ENCODE peak calls at places on chromosomes 2 and 18, in eight cellular contexts. One of them, this sample, is unnamed.
A peak's percentile ranks its signal among the peaks of the same experiment; 100 is the strongest.

GRCh38 chr2:26942543-26943295 is 27.7 kb upstream of the MAPRE3 start:
- DNase-seq in GM23338: peak; percentile 91
- DNase-seq in hepatocyte: peak; percentile 80
- DNase-seq in PC-3: peak; percentile 55
- DNase-seq in heart right ventricle: peak; percentile 39
- DNase-seq in neural progenitor cell: peak; percentile 80
- DNase-seq in aorta: peak; percentile 87
- DNase-seq in ovary: peak; percentile 77
- DNase-seq in this sample: peak; percentile 51

GRCh38 chr2:100940766-100941645 is 61.1 kb upstream of the RPL31 start:
- DNase-seq in GM23338: no peak
- DNase-seq in aorta: no peak
- DNase-seq in PC-3: no peak
- DNase-seq in hepatocyte: no peak
- DNase-seq in ovary: no peak
- DNase-seq in neural progenitor cell: no peak
- DNase-seq in heart right ventricle: no peak
- DNase-seq in this sample: no peak

GRCh38 chr2:180679693-180680092 is 300.7 kb upstream of the UBE2E3 start:
- DNase-seq in ovary: no peak
- DNase-seq in hepatocyte: no peak
- DNase-seq in PC-3: no peak
- DNase-seq in aorta: no peak
- DNase-seq in heart right ventricle: no peak
- DNase-seq in GM23338: peak; percentile 57
- DNase-seq in neural progenitor cell: peak; percentile 31
- DNase-seq in this sample: no peak

GRCh38 chr2:23658466-23658942 is 268.4 kb downstream of the ATAD2B start:
- DNase-seq in GM23338: no peak
- DNase-seq in ovary: no peak
- DNase-seq in PC-3: no peak
- DNase-seq in hepatocyte: peak; percentile 81
- DNase-seq in aorta: no peak
- DNase-seq in neural progenitor cell: no peak
- DNase-seq in heart right ventricle: peak; percentile 51
- DNase-seq in this sample: no peak

GRCh38 chr2:71604709-71605085 is 151.3 kb downstream of the DYSF start:
- DNase-seq in PC-3: no peak
- DNase-seq in hepatocyte: no peak
- DNase-seq in ovary: no peak
- DNase-seq in aorta: no peak
- DNase-seq in GM23338: no peak
- DNase-seq in heart right ventricle: no peak
- DNase-seq in neural progenitor cell: no peak
- DNase-seq in this sample: no peak

GRCh38 chr2:121273116-121273515 is 11.9 kb downstream of the TFCP2L1 start:
- DNase-seq in GM23338: no peak
- DNase-seq in aorta: no peak
- DNase-seq in neural progenitor cell: no peak
- DNase-seq in ovary: no peak
- DNase-seq in hepatocyte: peak; percentile 31
- DNase-seq in PC-3: no peak
- DNase-seq in heart right ventricle: no peak
- DNase-seq in this sample: no peak

GRCh38 chr2:196365923-196366322 is 194.5 kb upstream of the STK17B start:
- DNase-seq in neural progenitor cell: no peak
- DNase-seq in hepatocyte: no peak
- DNase-seq in heart right ventricle: no peak
- DNase-seq in PC-3: no peak
- DNase-seq in GM23338: no peak
- DNase-seq in ovary: no peak
- DNase-seq in aorta: no peak
- DNase-seq in this sample: no peak

GRCh38 chr2:156333951-156334495 is 1.5 kb upstream of the NR4A2 start:
- DNase-seq in ovary: peak; percentile 89
- DNase-seq in heart right ventricle: peak; percentile 86
- DNase-seq in hepatocyte: peak; percentile 79
- DNase-seq in PC-3: no peak
- DNase-seq in aorta: peak; percentile 90
- DNase-seq in GM23338: peak; percentile 81
- DNase-seq in neural progenitor cell: peak; percentile 87
- DNase-seq in this sample: no peak

GRCh38 chr2:224646242-224646846 is 61.2 kb upstream of the CUL3 start:
- DNase-seq in hepatocyte: no peak
- DNase-seq in PC-3: peak; percentile 60
- DNase-seq in heart right ventricle: no peak
- DNase-seq in aorta: no peak
- DNase-seq in GM23338: peak; percentile 57
- DNase-seq in neural progenitor cell: peak; percentile 42
- DNase-seq in ovary: no peak
- DNase-seq in this sample: no peak

GRCh38 chr2:23283653-23284052 is 101.3 kb upstream of the KLHL29 start:
- DNase-seq in hepatocyte: no peak
- DNase-seq in ovary: no peak
- DNase-seq in heart right ventricle: no peak
- DNase-seq in neural progenitor cell: no peak
- DNase-seq in PC-3: peak; percentile 52
- DNase-seq in aorta: no peak
- DNase-seq in GM23338: no peak
- DNase-seq in this sample: no peak

GRCh38 chr2:217837001-217837491 is 165.7 kb downstream of the TNS1 start:
- DNase-seq in ovary: peak; percentile 66
- DNase-seq in GM23338: peak; percentile 74
- DNase-seq in PC-3: peak; percentile 10
- DNase-seq in hepatocyte: peak; percentile 51
- DNase-seq in aorta: peak; percentile 87
- DNase-seq in neural progenitor cell: peak; percentile 61
- DNase-seq in heart right ventricle: peak; percentile 84
- DNase-seq in this sample: no peak

GRCh38 chr2:9905413-9905812 is 46.1 kb upstream of the GRHL1 start:
- DNase-seq in PC-3: peak; percentile 85
- DNase-seq in ovary: no peak
- DNase-seq in heart right ventricle: no peak
- DNase-seq in aorta: no peak
- DNase-seq in neural progenitor cell: no peak
- DNase-seq in GM23338: no peak
- DNase-seq in hepatocyte: no peak
- DNase-seq in this sample: no peak

GRCh38 chr18:39620551-39621168 is 2055.1 kb upstream of the CELF4 start:
- DNase-seq in heart right ventricle: no peak
- DNase-seq in GM23338: no peak
- DNase-seq in ovary: no peak
- DNase-seq in aorta: no peak
- DNase-seq in PC-3: no peak
- DNase-seq in neural progenitor cell: no peak
- DNase-seq in hepatocyte: no peak
- DNase-seq in this sample: no peak

GRCh38 chr2:30272761-30273573 is 41.6 kb downstream of the LBH start:
- DNase-seq in heart right ventricle: no peak
- DNase-seq in PC-3: peak; percentile 76
- DNase-seq in aorta: no peak
- DNase-seq in hepatocyte: peak; percentile 53
- DNase-seq in ovary: no peak
- DNase-seq in neural progenitor cell: no peak
- DNase-seq in GM23338: no peak
- DNase-seq in this sample: no peak

GRCh38 chr2:45008296-45009129 is 739 bp downstream of the SIX2 start:
- DNase-seq in neural progenitor cell: peak; percentile 55
- DNase-seq in PC-3: peak; percentile 28
- DNase-seq in hepatocyte: peak; percentile 25
- DNase-seq in ovary: no peak
- DNase-seq in aorta: peak; percentile 81
- DNase-seq in heart right ventricle: no peak
- DNase-seq in GM23338: peak; percentile 40
- DNase-seq in this sample: no peak

GRCh38 chr2:215712850-215713230 is 277.0 kb upstream of the FN1 start:
- DNase-seq in aorta: no peak
- DNase-seq in PC-3: peak; percentile 49
- DNase-seq in GM23338: no peak
- DNase-seq in hepatocyte: no peak
- DNase-seq in heart right ventricle: no peak
- DNase-seq in ovary: no peak
- DNase-seq in neural progenitor cell: no peak
- DNase-seq in this sample: no peak

GRCh38 chr2:231357048-231357447 is 38.5 kb upstream of the B3GNT7 start:
- DNase-seq in hepatocyte: no peak
- DNase-seq in heart right ventricle: no peak
- DNase-seq in aorta: peak; percentile 60
- DNase-seq in neural progenitor cell: no peak
- DNase-seq in GM23338: no peak
- DNase-seq in ovary: peak; percentile 34
- DNase-seq in PC-3: no peak
- DNase-seq in this sample: no peak

GRCh38 chr2:102366406-102367112 is 11.0 kb downstream of the IL18R1 start:
- DNase-seq in hepatocyte: no peak
- DNase-seq in PC-3: no peak
- DNase-seq in heart right ventricle: no peak
- DNase-seq in neural progenitor cell: no peak
- DNase-seq in GM23338: no peak
- DNase-seq in aorta: no peak
- DNase-seq in ovary: no peak
- DNase-seq in this sample: no peak

GRCh38 chr18:78980777-78981651 is 1.4 kb downstream of the SALL3 start:
- DNase-seq in ovary: no peak
- DNase-seq in aorta: no peak
- DNase-seq in hepatocyte: no peak
- DNase-seq in PC-3: no peak
- DNase-seq in neural progenitor cell: peak; percentile 68
- DNase-seq in heart right ventricle: no peak
- DNase-seq in GM23338: peak; percentile 34
- DNase-seq in this sample: no peak
- H3K27me3 ChIP-seq in ovary: peaks cover 2% of the 10 kb centered on the region
- H3K27me3 ChIP-seq in aorta: no peaks in the 10 kb centered on the region
- H3K27me3 ChIP-seq in hepatocyte: peaks cover 85% of the 10 kb centered on the region
- H3K27me3 ChIP-seq in PC-3: peaks cover 58% of the 10 kb centered on the region
- H3K27me3 ChIP-seq in neural progenitor cell: peaks cover 93% of the 10 kb centered on the region
- H3K27me3 ChIP-seq in heart right ventricle: peaks cover 92% of the 10 kb centered on the region
- H3K27me3 ChIP-seq in GM23338: peaks cover 47% of the 10 kb centered on the region
- H3K27me3 ChIP-seq in this sample: peaks cover 81% of the 10 kb centered on the region

DNA sequence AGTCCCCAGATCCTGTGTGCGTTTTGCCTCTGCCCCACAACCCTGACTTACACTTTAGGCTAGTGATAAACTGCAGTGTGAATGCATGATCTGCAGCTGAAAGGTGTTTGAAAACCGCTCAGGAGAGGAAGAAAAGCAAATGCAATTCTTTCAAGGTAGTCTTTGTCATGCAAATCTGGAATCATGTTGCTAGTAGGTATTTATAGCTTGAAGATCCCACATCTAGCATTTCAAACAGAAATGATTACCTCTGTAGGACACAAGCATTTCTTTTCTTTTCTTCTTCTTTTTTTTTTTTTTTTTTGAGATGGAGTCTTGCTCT is 42.2 kb downstream of the MRPS5 start:
- DNase-seq in ovary: no peak
- DNase-seq in heart right ventricle: no peak
- DNase-seq in aorta: no peak
- DNase-seq in neural progenitor cell: no peak
- DNase-seq in GM23338: peak; percentile 66
- DNase-seq in hepatocyte: no peak
- DNase-seq in PC-3: no peak
- DNase-seq in this sample: no peak
- H3K27me3 ChIP-seq in ovary: no peaks in the 10 kb centered on the region
- H3K27me3 ChIP-seq in heart right ventricle: peaks cover 31% of the 10 kb centered on the region
- H3K27me3 ChIP-seq in aorta: no peaks in the 10 kb centered on the region
- H3K27me3 ChIP-seq in neural progenitor cell: peaks cover 10% of the 10 kb centered on the region
- H3K27me3 ChIP-seq in GM23338: peaks cover 23% of the 10 kb centered on the region
- H3K27me3 ChIP-seq in hepatocyte: peaks cover 4% of the 10 kb centered on the region
- H3K27me3 ChIP-seq in PC-3: no peaks in the 10 kb centered on the region
- H3K27me3 ChIP-seq in this sample: no peaks in the 10 kb centered on the region

GRCh38 chr2:88638743-88639142 is 11.5 kb upstream of the EIF2AK3 start:
- DNase-seq in ovary: no peak
- DNase-seq in GM23338: no peak
- DNase-seq in neural progenitor cell: no peak
- DNase-seq in hepatocyte: no peak
- DNase-seq in PC-3: peak; percentile 80
- DNase-seq in heart right ventricle: no peak
- DNase-seq in aorta: no peak
- DNase-seq in this sample: no peak

GRCh38 chr2:88637464-88637863 is 10.2 kb upstream of the EIF2AK3 start:
- DNase-seq in hepatocyte: no peak
- DNase-seq in aorta: no peak
- DNase-seq in heart right ventricle: no peak
- DNase-seq in GM23338: no peak
- DNase-seq in PC-3: peak; percentile 26
- DNase-seq in neural progenitor cell: no peak
- DNase-seq in ovary: no peak
- DNase-seq in this sample: no peak

GRCh38 chr2:88641330-88641729 is 14.1 kb upstream of the EIF2AK3 start:
- DNase-seq in ovary: no peak
- DNase-seq in PC-3: no peak
- DNase-seq in GM23338: no peak
- DNase-seq in aorta: no peak
- DNase-seq in hepatocyte: no peak
- DNase-seq in neural progenitor cell: no peak
- DNase-seq in heart right ventricle: no peak
- DNase-seq in this sample: no peak

GRCh38 chr2:88638123-88638650 is 10.9 kb upstream of the EIF2AK3 start:
- DNase-seq in PC-3: no peak
- DNase-seq in ovary: no peak
- DNase-seq in aorta: no peak
- DNase-seq in neural progenitor cell: no peak
- DNase-seq in GM23338: peak; percentile 18
- DNase-seq in heart right ventricle: no peak
- DNase-seq in hepatocyte: no peak
- DNase-seq in this sample: no peak

GRCh38 chr2:88639865-88640264 is 12.6 kb upstream of the EIF2AK3 start:
- DNase-seq in GM23338: no peak
- DNase-seq in neural progenitor cell: no peak
- DNase-seq in hepatocyte: no peak
- DNase-seq in aorta: no peak
- DNase-seq in PC-3: no peak
- DNase-seq in ovary: no peak
- DNase-seq in heart right ventricle: no peak
- DNase-seq in this sample: no peak
- H3K27me3 ChIP-seq in GM23338: no peaks in the 10 kb centered on the region
- H3K27me3 ChIP-seq in neural progenitor cell: no peaks in the 10 kb centered on the region
- H3K27me3 ChIP-seq in hepatocyte: no peaks in the 10 kb centered on the region
- H3K27me3 ChIP-seq in aorta: no peaks in the 10 kb centered on the region
- H3K27me3 ChIP-seq in PC-3: no peaks in the 10 kb centered on the region
- H3K27me3 ChIP-seq in ovary: no peaks in the 10 kb centered on the region
- H3K27me3 ChIP-seq in heart right ventricle: no peaks in the 10 kb centered on the region
- H3K27me3 ChIP-seq in this sample: no peaks in the 10 kb centered on the region

DNA sequence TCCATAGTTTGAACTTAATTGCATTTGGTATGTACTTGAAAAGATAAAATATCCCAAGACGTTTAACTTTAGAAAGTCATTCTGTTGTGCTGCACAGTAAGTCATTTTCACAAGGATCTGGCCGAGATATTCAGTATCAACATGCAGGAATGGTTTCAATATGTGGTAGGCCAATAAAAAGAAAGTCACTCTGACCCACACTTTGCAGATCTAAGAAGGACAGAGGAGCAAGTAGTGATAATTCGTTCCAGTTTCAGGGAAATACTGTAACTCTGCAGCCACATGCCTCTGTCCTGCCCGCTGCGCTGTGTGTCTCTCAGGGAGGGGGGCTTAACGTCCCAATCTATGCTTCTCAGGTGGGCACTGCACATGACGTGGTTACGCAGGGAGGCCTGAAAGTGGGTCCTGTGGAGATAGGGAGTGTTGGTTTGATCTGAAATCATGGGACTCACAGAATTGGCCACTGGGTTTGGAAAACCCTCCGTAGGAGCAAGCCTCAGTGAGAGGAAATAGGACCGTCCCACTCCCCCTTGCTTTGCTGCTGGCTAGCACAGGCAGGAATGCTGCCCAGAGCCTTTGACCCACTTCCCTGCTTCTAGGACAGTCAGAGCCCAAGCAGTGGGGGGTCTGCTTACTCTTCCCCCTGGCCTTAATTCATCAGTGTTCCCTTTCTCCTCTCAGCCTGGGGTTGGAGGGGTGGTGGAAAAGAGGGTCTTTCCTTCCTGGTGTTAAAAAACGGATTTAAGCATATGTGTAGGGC is 314.7 kb upstream of the SPRED2 start:
- DNase-seq in aorta: no peak
- DNase-seq in PC-3: no peak
- DNase-seq in GM23338: peak; percentile 43
- DNase-seq in heart right ventricle: no peak
- DNase-seq in hepatocyte: no peak
- DNase-seq in neural progenitor cell: peak; percentile 38
- DNase-seq in ovary: peak; percentile 80
- DNase-seq in this sample: no peak
- H3K27me3 ChIP-seq in aorta: no peaks in the 10 kb centered on the region
- H3K27me3 ChIP-seq in PC-3: peaks cover 28% of the 10 kb centered on the region
- H3K27me3 ChIP-seq in GM23338: no peaks in the 10 kb centered on the region
- H3K27me3 ChIP-seq in heart right ventricle: no peaks in the 10 kb centered on the region
- H3K27me3 ChIP-seq in hepatocyte: no peaks in the 10 kb centered on the region
- H3K27me3 ChIP-seq in neural progenitor cell: no peaks in the 10 kb centered on the region
- H3K27me3 ChIP-seq in ovary: no peaks in the 10 kb centered on the region
- H3K27me3 ChIP-seq in this sample: no peaks in the 10 kb centered on the region